ENCODE peak calls at places on chromosomes 1 and 21, in six cellular contexts. T is NCI-H1105, I is amniotic stem cell, P is GM04504, Y is NCI-H2107, H is bronchial epithelial cell. N is an unnamed sample.

GRCh38 chr1:47437518-47438320 is at the start of gene FOXD2:
- DNase-seq in T (peak), I (peak), P (peak), Y (peak), H (peak), N (peak)

GRCh38 chr1:152759453-152760173 is 1.8 kb downstream of the KPRP start:
- DNase-seq in T (no peak), I (no peak), P (no peak), Y (no peak), H (peak), N (no peak)

GRCh38 chr1:62093261-62093660 is 101.4 kb upstream of the L1TD1 start:
- DNase-seq in T (no peak), I (no peak), P (no peak), Y (no peak), H (no peak), N (no peak)

GRCh38 chr1:231691618-231692259 is 65.1 kb downstream of the DISC1 start:
- DNase-seq in T (no peak), I (peak), P (no peak), Y (no peak), H (peak), N (no peak)

GRCh38 chr1:85460555-85461088 is 4.3 kb downstream of the DDAH1 start:
- DNase-seq in T (no peak), I (no peak), P (no peak), Y (no peak), H (peak), N (no peak)

GRCh38 chr1:169759038-169759437 is 25.2 kb upstream of the SELE start:
- DNase-seq in T (no peak), I (no peak), P (no peak), Y (no peak), H (no peak), N (no peak)

GRCh38 chr1:226603030-226603960 is 54.7 kb downstream of the STUM start:
- DNase-seq in T (no peak), I (no peak), P (peak), Y (no peak), H (peak), N (no peak)

GRCh38 chr1:202809597-202810159 is 1.1 kb upstream of the PCAT6 start:
- DNase-seq in T (no peak), I (no peak), P (no peak), Y (no peak), H (no peak), N (no peak)

GRCh38 chr1:25689686-25690381 is 73.2 kb downstream of the MAN1C1 start:
- DNase-seq in T (no peak), I (no peak), P (no peak), Y (no peak), H (no peak), N (no peak)

GRCh38 chr1:24102966-24103365 is 9.0 kb downstream of the MYOM3 start:
- DNase-seq in T (no peak), I (no peak), P (no peak), Y (no peak), H (no peak), N (no peak)

GRCh38 chr1:192887426-192887825 is 78.6 kb downstream of the RGS2 start:
- DNase-seq in T (no peak), I (no peak), P (no peak), Y (no peak), H (no peak), N (no peak)

GRCh38 chr1:236543065-236543669 is 19.4 kb downstream of the LGALS8 start:
- DNase-seq in T (no peak), I (no peak), P (no peak), Y (no peak), H (no peak), N (no peak)

GRCh38 chr1:16292739-16293138 is 55.8 kb upstream of the CPLANE2 start:
- DNase-seq in T (no peak), I (no peak), P (no peak), Y (no peak), H (no peak), N (no peak)

GRCh38 chr1:185426761-185427698 is 110.0 kb upstream of the IVNS1ABP start:
- DNase-seq in T (no peak), I (peak), P (no peak), Y (no peak), H (no peak), N (no peak)

GRCh38 chr1:49765034-49765433 is 258.7 kb downstream of the AGBL4 start:
- DNase-seq in T (no peak), I (no peak), P (no peak), Y (no peak), H (no peak), N (no peak)

GRCh38 chr1:5099018-5099417 is 444.6 kb downstream of the AJAP1 start:
- DNase-seq in T (peak), I (no peak), P (no peak), Y (no peak), H (no peak), N (no peak)

GRCh38 chr1:26788515-26788785 is 700 bp downstream of the PIGV start:
- DNase-seq in T (no peak), I (no peak), P (no peak), Y (no peak), H (no peak), N (no peak)

GRCh38 chr1:228426518-228427175 is 10.0 kb upstream of the TRIM17 start:
- DNase-seq in T (no peak), I (no peak), P (no peak), Y (no peak), H (no peak), N (no peak)

GRCh38 chr1:204858381-204858821 is 12.3 kb upstream of the NFASC start:
- DNase-seq in T (no peak), I (no peak), P (no peak), Y (no peak), H (no peak), N (no peak)

GRCh38 chr21:34670962-34671348 is 2.2 kb downstream of the CLIC6 start:
- DNase-seq in T (no peak), I (no peak), P (no peak), Y (no peak), H (no peak), N (no peak)

GRCh38 chr1:223074901-223075300 is 68.1 kb downstream of the TLR5 start:
- DNase-seq in T (no peak), I (no peak), P (no peak), Y (no peak), H (no peak), N (no peak)

GRCh38 chr1:181640959-181641358 is 157.6 kb downstream of the CACNA1E start:
- DNase-seq in T (no peak), I (no peak), P (no peak), Y (no peak), H (no peak), N (no peak)